ENCODE peak calls at places on chromosomes 13 and 19, in seven cellular contexts. W is activated T-helper 1 cell treated with Interleukin-2 at 50 U/mL for 16 hours; T is ELR; M is stimulated activated naive B cell treated with anti-CD40 and anti-IgM and Interleukin-4, amounts not matched to agents 10 μg/mL and 1 μg/mL and 100 μg/mL, for 72 hours; J is omental fat pad; D is stimulated activated CD4-positive, alpha-beta T cell treated with anti-CD3 and anti-CD28 coated beads, Interleukin-15, amount 100 ng/mL, for 1 hour; B is mesenteric fat pad. A is an unnamed sample.

GRCh38 chr19:15276620-15277019 is 44.4 kb upstream of the EPHX3 start:
- DNase-seq in W (no peak), T (no peak), M (no peak), J (no peak), D (no peak), B (no peak), A (peak; percentile 88)

GRCh38 chr19:31350693-31351211 is 1.5 kb upstream of the TSHZ3 start:
- DNase-seq in W (no peak), T (peak; percentile 60), M (no peak), J (no peak), D (no peak), B (no peak), A (no peak)

GRCh38 chr19:49866933-49867782 is at the start of gene PNKP:
- DNase-seq in W (peak; percentile 78), T (peak; percentile 94), M (peak; percentile 84), J (peak; percentile 62), D (peak; percentile 90), B (peak; percentile 98), A (peak; percentile 93)

GRCh38 chr19:55472463-55472862 is 4.0 kb upstream of the ZNF628 start:
- DNase-seq in W (no peak), T (peak; percentile 90), M (no peak), J (no peak), D (no peak), B (no peak), A (peak; percentile 57)

GRCh38 chr19:54475706-54476105 is 2.6 kb upstream of the CDC42EP5 start:
- DNase-seq in W (no peak), T (no peak), M (no peak), J (no peak), D (no peak), B (no peak), A (no peak)

GRCh38 chr13:91468301-91468700 is 69.9 kb downstream of the GPC5 start:
- DNase-seq in W (no peak), T (peak; percentile 9), M (no peak), J (no peak), D (no peak), B (no peak), A (peak; percentile 41)

GRCh38 chr19:2446390-2446789 is 10.4 kb downstream of the LMNB2 start:
- DNase-seq in W (no peak), T (no peak), M (peak; percentile 56), J (no peak), D (no peak), B (no peak), A (no peak)

GRCh38 chr19:47406711-47407416 is 12.5 kb downstream of the MEIS3 start:
- DNase-seq in W (no peak), T (no peak), M (no peak), J (no peak), D (no peak), B (no peak), A (no peak)

GRCh38 chr19:7328647-7329046 is 20.1 kb upstream of the ARHGEF18 start:
- DNase-seq in W (no peak), T (no peak), M (no peak), J (no peak), D (no peak), B (no peak), A (no peak)

GRCh38 chr13:37995052-37995451 is 125.5 kb upstream of the TRPC4 start:
- DNase-seq in W (no peak), T (peak; percentile 4), M (no peak), J (no peak), D (no peak), B (no peak), A (peak; percentile 1)

GRCh38 chr13:97100821-97101220 is 106.5 kb upstream of the OXGR1 start:
- DNase-seq in W (no peak), T (no peak), M (no peak), J (no peak), D (no peak), B (no peak), A (no peak)

GRCh38 chr19:30376826-30377425 is 4.7 kb downstream of the ZNF536 start:
- DNase-seq in W (no peak), T (no peak), M (no peak), J (no peak), D (no peak), B (peak; percentile 77), A (no peak)

GRCh38 chr13:72097568-72097967 is 230.6 kb upstream of the DACH1 start:
- DNase-seq in W (no peak), T (no peak), M (no peak), J (no peak), D (no peak), B (no peak), A (peak; percentile 54)

GRCh38 chr13:70623260-70623659 is 515.0 kb upstream of the KLHL1 start:
- DNase-seq in W (no peak), T (peak; percentile 40), M (no peak), J (no peak), D (no peak), B (no peak), A (peak; percentile 11)

GRCh38 chr19:51094696-51095279 is 12.1 kb upstream of the KLK14 start:
- DNase-seq in W (no peak), T (peak; percentile 21), M (no peak), J (no peak), D (peak; percentile 18), B (no peak), A (peak; percentile 19)

GRCh38 chr13:101325423-101325822 is 90.9 kb downstream of the NALCN start:
- DNase-seq in W (no peak), T (no peak), M (no peak), J (no peak), D (no peak), B (no peak), A (no peak)

GRCh38 chr19:5621945-5622464 is 571 bp downstream of the SAFB2 start:
- DNase-seq in W (no peak), T (peak; percentile 47), M (peak; percentile 4), J (no peak), D (peak; percentile 10), B (no peak), A (peak; percentile 17)

GRCh38 chr13:82062772-82063171 is 1721.8 kb upstream of the SPRY2 start:
- DNase-seq in W (no peak), T (peak; percentile 75), M (no peak), J (no peak), D (no peak), B (no peak), A (peak; percentile 51)

GRCh38 chr19:1291761-1292418 is 6.2 kb downstream of the EFNA2 start:
- DNase-seq in W (no peak), T (no peak), M (no peak), J (no peak), D (no peak), B (no peak), A (no peak)

GRCh38 chr19:19263886-19264487 is 9.1 kb downstream of the TM6SF2 start:
- DNase-seq in W (no peak), T (no peak), M (no peak), J (no peak), D (no peak), B (no peak), A (no peak)

GRCh38 chr13:42266464-42266863 is 5.5 kb upstream of the AKAP11 start:
- DNase-seq in W (no peak), T (peak; percentile 46), M (no peak), J (no peak), D (no peak), B (no peak), A (no peak)

GRCh38 chr19:39304185-39304513 is 7.9 kb downstream of the IFNL1 start:
- DNase-seq in W (no peak), T (no peak), M (no peak), J (no peak), D (no peak), B (no peak), A (no peak)

GRCh38 chr19:3618811-3619630 is 7.6 kb downstream of the CACTIN start:
- DNase-seq in W (no peak), T (no peak), M (no peak), J (no peak), D (no peak), B (no peak), A (no peak)

GRCh38 chr19:7833225-7834156 is 3.5 kb downstream of the EVI5L start:
- DNase-seq in W (no peak), T (peak; percentile 87), M (no peak), J (peak; percentile 50), D (no peak), B (no peak), A (peak; percentile 98)

A was measured in MCF 10A.